ENCODE peak calls at places on chromosomes 1 and 21, in nine cellular contexts. P, R, G, Z, X, S, K, B and M are unnamed samples.

GRCh38 chr1:230073371-230074035 is 6.5 kb downstream of the GALNT2 start:
- DNase-seq in R (no peak), G (no peak), S (peak; percentile 27), K (peak; percentile 37), Z (no peak), P (no peak), X (peak; percentile 89), B (no peak), M (peak; percentile 59)

GRCh38 chr1:64881281-64881680 is 85.1 kb downstream of the JAK1 start:
- DNase-seq in B (no peak), R (no peak), X (no peak), G (no peak), S (no peak), Z (no peak), P (no peak), K (peak; percentile 54), M (peak; percentile 38)

GRCh38 chr1:38190978-38191377 is 144.4 kb upstream of the POU3F1 start:
- DNase-seq in G (no peak), B (no peak), Z (no peak), K (no peak), S (no peak), P (no peak), X (no peak), R (no peak), M (no peak)

GRCh38 chr1:16145030-16145987 is 10.6 kb downstream of the EPHA2 start:
- DNase-seq in R (peak; percentile 96), P (no peak), S (peak; percentile 85), G (peak; percentile 92), X (peak; percentile 83), Z (peak; percentile 90), K (peak; percentile 87), B (peak; percentile 88), M (peak; percentile 94)

GRCh38 chr1:177660188-177660587 is 309.7 kb downstream of the SEC16B start:
- DNase-seq in X (no peak), B (no peak), Z (no peak), K (no peak), P (no peak), R (no peak), G (no peak), S (no peak), M (no peak)

GRCh38 chr21:15094706-15095105 is 29.9 kb upstream of the NRIP1 start:
- DNase-seq in P (no peak), S (no peak), Z (no peak), R (no peak), B (no peak), K (no peak), G (peak; percentile 17), X (no peak), M (no peak)

GRCh38 chr1:93578911-93579825 is 102.5 kb downstream of the BCAR3 start:
- DNase-seq in P (no peak), Z (no peak), R (peak; percentile 61), X (no peak), K (no peak), S (no peak), B (no peak), G (no peak), M (no peak)

GRCh38 chr1:182301026-182301436 is 90.6 kb downstream of the GLUL start:
- DNase-seq in X (no peak), B (no peak), G (no peak), S (no peak), K (no peak), P (no peak), Z (no peak), R (no peak), M (no peak)

GRCh38 chr1:110237406-110238152 is 27.5 kb downstream of the KCNC4 start:
- DNase-seq in B (no peak), S (no peak), K (no peak), R (no peak), P (no peak), X (no peak), G (no peak), Z (no peak), M (no peak)

GRCh38 chr1:44571712-44572571 is 102.3 kb downstream of the TMEM53 start:
- DNase-seq in P (no peak), S (no peak), X (no peak), B (no peak), K (no peak), R (no peak), G (peak; percentile 7), Z (no peak), M (no peak)

GRCh38 chr1:199265319-199265718 is 626.5 kb downstream of the PTPRC start:
- DNase-seq in R (no peak), P (no peak), X (no peak), B (no peak), S (no peak), Z (no peak), K (no peak), G (no peak), M (no peak)

DNA sequence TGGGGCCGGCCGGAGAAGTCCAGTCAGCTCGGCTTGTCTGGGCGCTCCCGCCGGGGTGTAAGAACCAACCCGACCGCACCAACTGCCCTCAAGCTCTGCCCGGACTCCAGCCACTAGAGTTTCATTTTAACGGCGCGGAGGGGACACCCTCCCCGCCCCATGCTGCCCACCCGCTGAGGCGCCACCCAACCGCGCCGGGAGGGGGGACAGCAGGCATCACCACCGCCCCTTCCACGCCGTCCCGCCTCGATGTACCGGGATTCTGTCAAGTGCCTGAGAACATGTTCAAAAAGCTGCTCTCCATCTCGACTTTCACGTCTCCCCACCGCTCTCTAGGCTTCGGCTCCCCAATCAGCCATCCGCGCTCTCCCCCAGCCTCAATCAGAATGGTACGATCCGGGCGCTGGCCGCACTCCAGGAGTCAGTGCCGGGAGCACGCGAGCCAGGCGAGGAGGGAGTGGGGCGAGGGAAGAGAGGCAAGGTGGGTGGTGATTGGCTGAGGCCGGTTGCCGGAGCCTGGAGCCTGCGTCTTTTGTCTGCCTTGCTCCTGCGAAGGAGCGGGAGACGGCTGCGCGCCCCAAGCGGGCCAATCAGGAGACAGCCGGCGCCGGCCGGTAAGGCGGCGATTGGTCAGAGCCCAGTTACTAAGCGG is at the start of gene PIK3R3:
- DNase-seq in X (peak; percentile 99), K (peak; percentile 99), G (peak; percentile 100), R (peak; percentile 99), S (peak; percentile 97), Z (peak; percentile 98), P (peak; percentile 97), B (peak; percentile 97), M (peak; percentile 99)
- TF ChIP-seq CTCF in X (no peak), K (no peak), G (no peak), R (peak; percentile 8), S (no peak), Z (no peak), P (no peak), B (no peak), M (no peak)

GRCh38 chr1:246726255-246726679 is 2.1 kb downstream of the SCCPDH start:
- DNase-seq in G (peak; percentile 20), K (no peak), S (no peak), P (no peak), R (no peak), X (no peak), B (no peak), Z (no peak), M (no peak)

GRCh38 chr1:246728311-246728710 is 4.1 kb downstream of the SCCPDH start:
- DNase-seq in P (no peak), R (no peak), B (no peak), Z (no peak), K (peak; percentile 25), X (no peak), G (no peak), S (no peak), M (no peak)

GRCh38 chr1:246725191-246725590 is 982 bp downstream of the SCCPDH start:
- DNase-seq in B (no peak), X (no peak), Z (no peak), R (no peak), G (no peak), P (no peak), K (no peak), S (no peak), M (no peak)

GRCh38 chr1:246727594-246727993 is 3.4 kb downstream of the SCCPDH start:
- DNase-seq in B (no peak), S (no peak), P (no peak), K (no peak), X (no peak), Z (no peak), R (no peak), G (no peak), M (no peak)

GRCh38 chr1:246726881-246727280 is 2.7 kb downstream of the SCCPDH start:
- DNase-seq in R (no peak), S (no peak), Z (no peak), K (no peak), P (no peak), G (no peak), X (no peak), B (no peak), M (no peak)
- H3K4me3 ChIP-seq in R (no peak overlapping the region), S (no peak overlapping the region), Z (no peak overlapping the region), K (no peak overlapping the region), P (no peak overlapping the region), G (no peak overlapping the region), X (no peak overlapping the region), B (no peak overlapping the region), M (no peak overlapping the region)

DNA sequence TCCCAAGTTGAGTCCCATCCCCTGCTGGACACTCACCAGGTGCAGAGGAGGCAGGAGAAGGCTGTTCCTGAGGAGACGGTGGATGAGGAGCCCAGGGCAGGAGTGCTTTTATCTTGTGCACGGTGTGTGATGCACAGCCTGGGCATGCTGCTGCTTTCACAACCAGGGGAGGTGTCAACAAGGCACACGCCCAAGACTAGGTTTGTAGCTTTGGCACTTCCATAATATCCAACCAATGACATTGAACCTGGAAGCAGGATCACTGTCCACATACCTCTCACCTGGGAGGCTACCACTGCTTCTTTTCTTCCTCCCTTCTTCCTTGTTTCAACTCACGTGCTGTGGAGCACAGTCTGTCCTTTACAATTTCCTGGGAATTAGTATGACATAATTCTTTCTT is at the start of gene LCE3D:
- DNase-seq in R (no peak), S (no peak), B (no peak), P (no peak), Z (no peak), G (no peak), X (no peak), K (no peak), M (no peak)
- TF ChIP-seq CTCF in R (no peak), S (no peak), B (no peak), P (no peak), Z (no peak), G (no peak), X (no peak), K (no peak), M (no peak)

DNA sequence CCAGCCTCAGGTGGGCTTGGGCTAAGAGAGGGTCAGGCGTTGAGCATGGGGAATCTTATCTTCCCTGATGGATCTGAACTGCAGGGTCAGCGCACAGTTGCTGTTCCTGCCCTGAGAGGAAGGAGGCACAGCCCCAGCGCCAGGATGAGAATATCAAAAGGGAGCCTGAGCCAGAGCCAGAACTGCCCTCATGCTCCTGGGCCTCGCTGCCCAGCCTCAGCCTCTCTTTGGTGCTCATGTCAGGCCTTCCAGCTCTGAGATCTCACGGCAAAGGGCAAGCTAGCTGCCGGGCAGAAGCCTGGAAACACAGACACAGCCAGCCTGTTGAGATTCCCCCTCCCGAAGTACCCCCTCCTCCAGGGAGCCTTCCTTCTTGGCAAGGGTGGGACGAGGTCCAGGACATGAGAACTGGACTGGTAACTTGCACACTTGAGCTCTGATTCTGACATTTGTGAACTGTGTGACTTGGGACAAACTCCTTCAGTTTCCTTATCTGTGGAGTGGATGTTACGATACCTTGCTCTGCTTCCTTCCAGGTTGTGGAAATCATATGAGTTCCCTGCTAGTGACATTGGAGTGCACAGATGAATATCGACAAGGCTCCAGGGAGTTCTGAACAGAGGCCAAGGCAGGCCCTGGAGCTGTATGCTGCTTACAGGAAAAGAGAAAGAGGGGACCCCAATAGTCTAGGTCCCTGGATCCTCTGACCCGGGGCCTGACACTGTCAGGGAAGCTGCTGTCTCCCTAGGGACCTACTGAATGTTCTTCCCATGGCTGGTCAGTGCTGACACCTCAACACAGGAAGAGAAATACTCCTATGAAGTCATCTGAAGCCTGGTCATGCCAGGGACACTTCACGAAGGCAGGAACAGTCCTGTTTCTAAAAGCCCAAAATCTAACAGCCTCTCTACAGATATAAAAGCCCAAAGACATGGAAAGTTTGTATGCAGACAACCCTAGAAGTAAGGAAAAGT is 1.4 kb upstream of the LAD1 start:
- DNase-seq in X (no peak), P (no peak), K (no peak), R (no peak), G (no peak), B (no peak), S (no peak), Z (peak; percentile 51), M (no peak)
- H3K4me3 ChIP-seq in X (no peak overlapping the region), P (no peak overlapping the region), K (no peak overlapping the region), R (peak overlapping the region; percentile 1), G (no peak overlapping the region), B (no peak overlapping the region), S (no peak overlapping the region), Z (no peak overlapping the region), M (no peak overlapping the region)